ENCODE peak calls at places on chromosomes 11 and 22, in eight cellular contexts. V is left lung, Z is lower leg skin, F is GM23338, I is RWPE1, D is neural progenitor cell, P is heart right ventricle, K is right atrium auricular region. H is an unnamed sample.

GRCh38 chr11:116310215-116310614 is 462.6 kb downstream of the BUD13 start:
- DNase-seq in V (no peak), Z (no peak), F (no peak), I (no peak), D (peak), P (no peak), K (no peak), H (no peak)

GRCh38 chr11:44952500-44953260 is 2.0 kb upstream of the TP53I11 start:
- DNase-seq in V (peak), Z (no peak), F (no peak), I (no peak), D (no peak), P (no peak), K (no peak), H (no peak)

GRCh38 chr11:128691802-128692749 is 1.8 kb upstream of the FLI1 start:
- DNase-seq in V (peak), Z (no peak), F (peak), I (no peak), D (peak), P (peak), K (no peak), H (peak)

GRCh38 chr11:122334546-122335375 is 218.7 kb upstream of the BLID start:
- DNase-seq in V (no peak), Z (no peak), F (no peak), I (no peak), D (no peak), P (no peak), K (no peak), H (no peak)

GRCh38 chr22:36871669-36872081 is 10.9 kb downstream of the NCF4 start:
- DNase-seq in V (no peak), Z (no peak), F (peak), I (peak), D (peak), P (no peak), K (no peak), H (no peak)

GRCh38 chr11:98589975-98590374 is 430.8 kb upstream of the CNTN5 start:
- DNase-seq in V (no peak), Z (no peak), F (no peak), I (no peak), D (no peak), P (no peak), K (no peak), H (no peak)

GRCh38 chr11:75591371-75591770 is 29.3 kb downstream of the SERPINH1 start:
- DNase-seq in V (no peak), Z (no peak), F (no peak), I (no peak), D (no peak), P (no peak), K (no peak), H (no peak)

GRCh38 chr11:130220311-130221030 is 60.9 kb downstream of the ST14 start:
- DNase-seq in V (no peak), Z (no peak), F (no peak), I (no peak), D (no peak), P (no peak), K (no peak), H (no peak)

GRCh38 chr11:70503201-70503877 is 105.0 kb downstream of the CTTN start:
- DNase-seq in V (peak), Z (no peak), F (no peak), I (no peak), D (peak), P (no peak), K (no peak), H (no peak)

GRCh38 chr22:26922804-26923203 is 265.4 kb downstream of the MIAT start:
- DNase-seq in V (no peak), Z (no peak), F (peak), I (peak), D (peak), P (no peak), K (no peak), H (no peak)

GRCh38 chr22:43889366-43890253 is 2.2 kb downstream of the PNPLA5 start:
- DNase-seq in V (no peak), Z (no peak), F (peak), I (no peak), D (peak), P (no peak), K (no peak), H (no peak)

GRCh38 chr11:126476256-126476970 is 120.9 kb downstream of the ST3GAL4 start:
- DNase-seq in V (peak), Z (no peak), F (no peak), I (no peak), D (peak), P (no peak), K (no peak), H (no peak)

GRCh38 chr11:9001736-9002135 is 2.1 kb downstream of the NRIP3 start:
- DNase-seq in V (no peak), Z (peak), F (no peak), I (peak), D (no peak), P (no peak), K (no peak), H (no peak)

GRCh38 chr11:17015639-17016125 is 1.5 kb upstream of the PLEKHA7 start:
- DNase-seq in V (no peak), Z (no peak), F (no peak), I (no peak), D (no peak), P (no peak), K (no peak), H (no peak)

GRCh38 chr11:123797065-123797940 is 8.8 kb downstream of the OR6M1 start:
- DNase-seq in V (no peak), Z (no peak), F (no peak), I (no peak), D (no peak), P (no peak), K (no peak), H (no peak)

GRCh38 chr22:20990184-20991180 is 8.4 kb downstream of the LZTR1 start:
- DNase-seq in V (peak), Z (no peak), F (no peak), I (no peak), D (no peak), P (no peak), K (no peak), H (no peak)
- TF ChIP-seq CTCF in V (no peak), Z (no peak), F (no peak), I (no peak), D (no peak), P (no peak), K (no peak), H (no peak)

DNA sequence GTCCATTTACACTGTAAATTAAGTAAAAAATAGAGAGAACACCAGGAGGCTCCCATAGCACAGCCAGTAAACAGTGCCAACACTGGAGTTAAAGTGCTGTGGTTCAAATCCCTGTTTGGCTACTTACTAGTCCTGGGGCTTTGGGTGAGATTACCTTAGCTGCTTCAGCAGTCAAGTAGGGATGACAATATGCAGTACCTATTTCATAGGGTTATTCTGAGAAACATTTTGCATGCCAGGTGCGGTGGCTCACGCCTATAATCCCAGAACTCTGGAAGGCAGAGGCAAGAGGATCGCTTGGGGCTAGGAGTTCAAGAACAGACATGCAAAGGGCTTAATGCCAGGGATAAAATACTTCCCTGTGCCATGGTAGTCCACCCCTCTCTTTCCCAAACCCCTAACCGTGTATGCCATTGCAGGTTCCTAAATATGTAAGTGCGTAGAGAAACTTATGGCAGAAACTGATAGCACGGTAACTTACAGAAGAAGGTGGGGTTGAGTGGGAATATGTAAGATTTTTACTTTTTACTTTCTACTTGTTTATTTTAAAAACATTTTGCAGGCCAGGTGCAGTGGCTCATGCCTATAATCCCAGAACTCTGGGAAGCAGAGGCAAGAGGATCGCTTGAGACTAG is 86.4 kb upstream of the PICALM start:
- DNase-seq in V (no peak), Z (no peak), F (no peak), I (peak), D (no peak), P (no peak), K (no peak), H (no peak)
- TF ChIP-seq CTCF in V (no peak), Z (no peak), F (no peak), I (no peak), D (no peak), P (no peak), K (no peak), H (no peak)

GRCh38 chr11:11545285-11546275 is 76.2 kb downstream of the GALNT18 start:
- DNase-seq in V (no peak), Z (no peak), F (peak), I (no peak), D (no peak), P (no peak), K (no peak), H (no peak)
- TF ChIP-seq CTCF in V (no peak), Z (no peak), F (no peak), I (no peak), D (no peak), P (no peak), K (no peak), H (no peak)

DNA sequence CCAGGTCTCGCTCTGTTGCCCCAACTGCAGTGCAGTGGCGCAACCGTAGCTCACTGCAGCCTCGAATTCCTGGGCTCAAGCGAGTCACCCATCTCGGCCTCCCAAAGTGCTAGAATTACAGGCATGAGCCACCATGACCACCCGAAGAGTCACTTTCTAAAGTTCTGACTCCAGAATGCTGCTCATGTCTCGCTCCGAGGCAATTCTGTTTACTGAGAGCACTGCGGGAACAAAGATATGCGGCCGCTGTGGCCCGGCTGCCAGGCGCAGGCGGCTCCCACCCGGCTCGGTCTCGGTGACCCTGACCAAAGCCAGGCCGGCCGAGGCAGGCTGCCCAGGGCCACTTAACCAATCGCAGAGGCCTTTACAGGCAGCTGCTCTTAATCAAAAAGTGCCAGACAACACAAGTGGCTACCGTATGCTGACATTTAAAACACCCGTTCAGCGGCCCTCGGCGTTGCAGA is 78.7 kb downstream of the PHF21B start:
- DNase-seq in V (peak), Z (no peak), F (no peak), I (no peak), D (no peak), P (peak), K (peak), H (no peak)
- TF ChIP-seq CTCF in V (no peak), Z (no peak), F (no peak), I (no peak), D (no peak), P (no peak), K (no peak), H (no peak)

DNA sequence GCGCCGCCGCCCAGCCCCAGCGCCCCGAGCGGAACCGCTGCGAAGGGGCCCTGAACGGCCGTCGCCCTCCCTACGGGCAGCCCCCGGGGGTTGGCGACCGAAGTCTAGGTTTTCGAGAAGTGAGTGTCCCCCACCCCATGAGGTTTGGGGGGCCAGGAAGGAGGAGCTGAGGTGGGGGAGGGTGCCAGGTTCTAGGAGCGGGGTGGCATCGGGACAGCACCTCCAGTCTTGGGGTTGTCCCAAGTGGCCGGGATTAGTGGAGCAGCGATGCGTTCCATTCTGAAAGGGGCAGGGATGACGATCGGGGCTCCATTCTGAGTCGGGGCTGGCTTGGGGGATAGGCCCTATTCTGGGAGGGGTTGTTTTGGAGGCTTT is 408 bp downstream of the PPP2R5B start:
- DNase-seq in V (no peak), Z (no peak), F (peak), I (peak), D (peak), P (no peak), K (no peak), H (peak)
- TF ChIP-seq CTCF in V (no peak), Z (no peak), F (no peak), I (no peak), D (no peak), P (no peak), K (no peak), H (no peak)

DNA sequence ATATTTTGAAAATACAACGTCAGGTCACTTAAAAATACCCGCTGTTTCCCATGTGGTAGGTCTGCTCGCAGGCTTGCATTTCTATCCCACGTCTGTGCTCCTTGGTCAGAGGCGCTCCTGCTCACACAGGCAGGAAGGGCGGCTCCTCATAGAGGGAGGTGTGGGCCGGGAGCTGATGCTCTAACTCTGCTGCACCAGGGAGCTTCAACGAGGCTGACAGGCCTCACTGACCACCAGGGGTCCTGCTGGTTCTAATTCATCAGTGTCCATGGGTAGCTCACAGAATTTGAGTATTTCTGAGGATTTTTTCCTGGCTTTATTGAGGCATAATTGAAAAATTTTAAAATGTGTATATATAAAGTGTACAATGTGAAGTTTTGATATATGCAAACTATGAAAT is 68.5 kb downstream of the PIWIL3 start:
- DNase-seq in V (no peak), Z (no peak), F (peak), I (no peak), D (peak), P (no peak), K (no peak), H (no peak)
- TF ChIP-seq CTCF in V (no peak), Z (no peak), F (peak), I (no peak), D (peak), P (no peak), K (no peak), H (no peak)

GRCh38 chr11:13114566-13115465 is 105.7 kb downstream of the RASSF10 start:
- DNase-seq in V (no peak), Z (no peak), F (peak), I (no peak), D (peak), P (no peak), K (no peak), H (peak)
- TF ChIP-seq CTCF in V (no peak), Z (no peak), F (peak), I (no peak), D (peak), P (no peak), K (no peak), H (peak)

GRCh38 chr22:46192210-46192993 is 42.1 kb downstream of the PPARA start:
- DNase-seq in V (no peak), Z (no peak), F (no peak), I (no peak), D (no peak), P (no peak), K (no peak), H (no peak)
- TF ChIP-seq CTCF in V (no peak), Z (no peak), F (no peak), I (no peak), D (no peak), P (no peak), K (no peak), H (no peak)